ENCODE peak calls at places on chromosomes 13 and 19, in seven cellular contexts. G, V, M, F, N, T and E are unnamed samples.

GRCh38 chr19:7355151-7355845 is 6.6 kb downstream of the ARHGEF18 start:
- DNase-seq in N (no peak), M (no peak), G (no peak), F (no peak), V (no peak), T (no peak), E (no peak)

GRCh38 chr19:35318679-35319448 is 10.1 kb upstream of the CD22 start:
- DNase-seq in G (peak; percentile 93), V (no peak), M (no peak), N (peak; percentile 78), T (peak; percentile 49), F (peak; percentile 84), E (no peak)

GRCh38 chr13:106795847-106796246 is 227.9 kb upstream of the ARGLU1 start:
- DNase-seq in T (no peak), V (no peak), N (no peak), G (no peak), M (no peak), F (no peak), E (no peak)

GRCh38 chr13:93230466-93230865 is 3.9 kb downstream of the GPC6 start:
- DNase-seq in F (no peak), V (no peak), T (no peak), M (no peak), N (peak; percentile 83), G (peak; percentile 50), E (no peak)

GRCh38 chr19:4831351-4832340 is at the start of gene TICAM1:
- DNase-seq in G (peak; percentile 63), N (no peak), F (peak; percentile 48), M (peak; percentile 74), V (no peak), T (peak; percentile 77), E (peak; percentile 64)

GRCh38 chr13:70856025-70856424 is 747.8 kb upstream of the KLHL1 start:
- DNase-seq in F (no peak), T (no peak), M (no peak), G (no peak), N (no peak), V (no peak), E (no peak)

GRCh38 chr13:38417241-38417640 is 67.6 kb downstream of the UFM1 start:
- DNase-seq in N (no peak), G (peak; percentile 52), F (no peak), V (no peak), T (no peak), M (no peak), E (no peak)

GRCh38 chr19:3976495-3977241 is 5.8 kb upstream of the DAPK3 start:
- DNase-seq in N (no peak), F (no peak), V (no peak), M (no peak), T (peak; percentile 5), G (no peak), E (no peak)

GRCh38 chr19:15463865-15464371 is 426 bp downstream of the RASAL3 start:
- DNase-seq in F (no peak), T (no peak), N (no peak), M (peak; percentile 77), V (no peak), G (no peak), E (no peak)

GRCh38 chr13:40800559-40800958 is 11.1 kb downstream of the SLC25A15 start:
- DNase-seq in T (no peak), V (no peak), M (no peak), G (no peak), N (no peak), F (no peak), E (no peak)

GRCh38 chr13:20191311-20191901 is 1.3 kb downstream of the GJB2 start:
- DNase-seq in F (no peak), T (no peak), M (no peak), N (no peak), V (no peak), G (peak; percentile 72), E (no peak)

GRCh38 chr13:44868397-44868796 is 120.9 kb downstream of the NUFIP1 start:
- DNase-seq in M (no peak), V (no peak), F (no peak), T (no peak), G (no peak), N (no peak), E (no peak)

GRCh38 chr13:33351324-33351723 is 65.8 kb upstream of the STARD13 start:
- DNase-seq in T (peak; percentile 36), N (no peak), G (peak; percentile 55), V (no peak), F (no peak), M (no peak), E (no peak)

GRCh38 chr19:34332027-34332786 is 32.8 kb upstream of the GPI start:
- DNase-seq in M (no peak), T (no peak), G (no peak), F (no peak), N (no peak), V (no peak), E (no peak)

GRCh38 chr19:17220207-17220758 is 5.1 kb downstream of the USE1 start:
- DNase-seq in V (no peak), M (no peak), T (no peak), N (peak; percentile 24), G (peak; percentile 47), F (no peak), E (no peak)

GRCh38 chr19:45876411-45877197 is 9.3 kb downstream of the IRF2BP1 start:
- DNase-seq in M (no peak), F (no peak), G (no peak), V (no peak), T (peak; percentile 55), N (no peak), E (no peak)

GRCh38 chr19:52670046-52670445 is 31.9 kb upstream of the ZNF83 start:
- DNase-seq in M (no peak), N (no peak), V (no peak), T (no peak), F (no peak), G (peak; percentile 84), E (no peak)

GRCh38 chr13:87661471-87661870 is 9.7 kb upstream of the SLITRK5 start:
- DNase-seq in G (peak; percentile 70), N (no peak), V (no peak), T (no peak), M (no peak), F (no peak), E (no peak)

GRCh38 chr19:1811472-1811894 is 593 bp downstream of the ATP8B3 start:
- DNase-seq in G (peak; percentile 95), V (no peak), M (no peak), N (peak; percentile 8), T (peak; percentile 42), F (peak; percentile 92), E (peak; percentile 79)

GRCh38 chr19:1244693-1245451 is 3.3 kb downstream of the ATP5F1D start:
- DNase-seq in M (no peak), T (peak; percentile 76), F (no peak), G (no peak), V (no peak), N (no peak), E (no peak)

GRCh38 chr19:12596927-12597548 is 13.6 kb downstream of the ZNF490 start:
- DNase-seq in T (no peak), V (no peak), M (no peak), G (no peak), F (no peak), N (no peak), E (no peak)

GRCh38 chr13:30165791-30166190 is 141.6 kb downstream of the KATNAL1 start:
- DNase-seq in G (no peak), V (no peak), N (peak; percentile 37), F (no peak), T (no peak), M (no peak), E (no peak)

GRCh38 chr19:43524922-43525835 is 1.8 kb downstream of the ETHE1 start:
- DNase-seq in F (peak; percentile 71), T (peak; percentile 25), V (no peak), N (no peak), G (peak; percentile 66), M (peak; percentile 28), E (peak; percentile 67)

GRCh38 chr13:51557875-51558604 is 26.2 kb upstream of the WDFY2 start:
- DNase-seq in F (no peak), V (no peak), T (no peak), N (peak; percentile 54), G (peak; percentile 72), M (no peak), E (no peak)

GRCh38 chr13:109785141-109785891 is 1.1 kb downstream of the IRS2 start:
- DNase-seq in V (no peak), M (peak; percentile 65), G (peak; percentile 33), N (no peak), T (peak; percentile 28), F (no peak), E (no peak)